ENCODE peak calls at places on chromosome 11, in seven cellular contexts. X is tibial artery, W is PC-3, Z is MM.1S, U is heart left ventricle, H is A549, B is HCT116. E is an unnamed sample.
A peak's percentile ranks its signal among the peaks of the same experiment; 100 is the strongest.

GRCh38 chr11:83681045-83681781 is 395.0 kb upstream of the CCDC90B start:
- DNase-seq in B (no peak), W (no peak), Z (peak; percentile 26), X (no peak), H (no peak), U (no peak), E (no peak)

GRCh38 chr11:65856689-65857499 is 1.1 kb downstream of the CFL1 start:
- DNase-seq in W (peak; percentile 67), H (peak; percentile 81), U (peak; percentile 88), B (no peak), Z (peak; percentile 63), X (peak; percentile 82), E (peak; percentile 68)

GRCh38 chr11:63212742-63213141 is 30.7 kb downstream of the SLC22A25 start:
- DNase-seq in X (no peak), Z (peak; percentile 49), H (peak; percentile 30), U (no peak), B (peak; percentile 10), W (peak; percentile 70), E (peak; percentile 55)

GRCh38 chr11:68550485-68550817 is 89.9 kb downstream of the PPP6R3 start:
- DNase-seq in Z (no peak), H (no peak), W (no peak), X (no peak), B (no peak), U (peak; percentile 42), E (peak; percentile 48)

GRCh38 chr11:8192896-8193209 is 24.0 kb upstream of the RIC3 start:
- DNase-seq in U (no peak), W (no peak), X (no peak), H (no peak), Z (no peak), B (no peak), E (no peak)

GRCh38 chr11:407651-408080 is 7.1 kb downstream of the SIGIRR start:
- DNase-seq in X (no peak), B (no peak), Z (no peak), W (no peak), H (no peak), U (no peak), E (no peak)

GRCh38 chr11:8266246-8267241 is 2.9 kb upstream of the LMO1 start:
- DNase-seq in X (no peak), W (no peak), Z (no peak), U (no peak), B (no peak), H (no peak), E (no peak)

GRCh38 chr11:43243901-43244300 is 67.9 kb upstream of the API5 start:
- DNase-seq in Z (no peak), B (no peak), H (no peak), W (no peak), X (no peak), U (no peak), E (no peak)

GRCh38 chr11:91978747-91979146 is 245.9 kb upstream of the FAT3 start:
- DNase-seq in H (no peak), X (no peak), U (no peak), B (no peak), Z (no peak), W (peak; percentile 75), E (no peak)

GRCh38 chr11:63572026-63572688 is 9.0 kb upstream of the PLAAT2 start:
- DNase-seq in Z (no peak), X (no peak), U (no peak), B (no peak), H (no peak), W (no peak), E (no peak)

GRCh38 chr11:110463153-110463552 is 33.4 kb downstream of the FDX1 start:
- DNase-seq in H (peak; percentile 41), B (no peak), W (peak; percentile 51), Z (no peak), U (peak; percentile 24), X (peak; percentile 48), E (peak; percentile 75)

GRCh38 chr11:117862753-117863152 is 13.7 kb downstream of the FXYD6 start:
- DNase-seq in X (no peak), Z (no peak), B (no peak), H (no peak), W (no peak), U (no peak), E (no peak)

GRCh38 chr11:117822031-117822521 is 2.5 kb downstream of the FXYD2 start:
- DNase-seq in X (no peak), W (peak; percentile 36), H (no peak), Z (peak; percentile 44), U (no peak), B (no peak), E (peak; percentile 25)

GRCh38 chr11:130775306-130776043 is 140.8 kb downstream of the SNX19 start:
- DNase-seq in X (no peak), Z (no peak), H (peak; percentile 35), B (no peak), U (no peak), W (peak; percentile 90), E (peak; percentile 78)

GRCh38 chr11:118002541-118003019 is 16.4 kb downstream of the IL10RA start:
- DNase-seq in U (peak; percentile 84), B (no peak), W (no peak), Z (no peak), H (no peak), X (no peak), E (peak; percentile 41)

GRCh38 chr11:57493507-57494503 is 21.7 kb downstream of the SLC43A1 start:
- DNase-seq in X (no peak), W (peak; percentile 85), Z (peak; percentile 65), H (peak; percentile 73), B (peak; percentile 73), U (peak; percentile 41), E (peak; percentile 44)

GRCh38 chr11:17476317-17477083 is at the start of gene ABCC8:
- DNase-seq in X (no peak), H (peak; percentile 22), Z (no peak), U (no peak), W (no peak), B (no peak), E (no peak)
- H3K4me3 ChIP-seq in X (peak within 1 kb of the TSS; percentile 37), H (peak within 1 kb of the TSS; percentile 67), Z (no peak within 1 kb of the TSS), U (peak within 1 kb of the TSS; percentile 46), W (no peak within 1 kb of the TSS), B (no peak within 1 kb of the TSS), E (no peak within 1 kb of the TSS)

GRCh38 chr11:93626038-93626437 is 35.4 kb upstream of the CEP295 start:
- DNase-seq in X (no peak), H (no peak), Z (no peak), U (no peak), B (no peak), W (no peak), E (peak; percentile 2)

GRCh38 chr11:93623179-93623578 is 38.3 kb upstream of the CEP295 start:
- DNase-seq in Z (peak; percentile 69), W (no peak), U (no peak), X (no peak), B (no peak), H (no peak), E (no peak)

GRCh38 chr11:93623938-93624337 is 37.5 kb upstream of the CEP295 start:
- DNase-seq in U (no peak), W (no peak), H (no peak), B (no peak), Z (no peak), X (no peak), E (no peak)

DNA sequence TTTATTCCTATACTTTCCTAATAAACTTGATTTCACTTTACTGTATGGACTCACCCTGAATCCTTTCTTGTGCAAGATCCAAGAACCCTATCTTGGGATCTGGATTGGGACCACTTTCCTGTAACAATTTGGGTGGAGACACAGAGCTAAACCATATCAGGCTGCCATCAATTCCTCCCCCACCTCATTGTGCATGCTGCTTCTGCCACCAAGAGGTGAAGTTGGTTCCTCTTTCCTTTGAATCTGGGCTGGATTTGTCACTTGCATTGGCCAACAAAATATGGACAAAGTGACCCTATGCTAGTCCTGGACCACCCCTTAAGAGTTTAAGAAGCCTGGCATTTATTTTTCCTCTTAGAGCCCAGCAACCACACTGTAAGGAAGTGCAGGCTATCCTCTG is 39.4 kb upstream of the CEP295 start:
- DNase-seq in Z (no peak), B (no peak), U (no peak), W (peak; percentile 43), H (peak; percentile 6), X (no peak), E (no peak)
- TF ChIP-seq CTCF in Z (no peak), B (no peak), U (no peak), W (peak; percentile 55), H (peak; percentile 7), X (no peak), E (no peak)

DNA sequence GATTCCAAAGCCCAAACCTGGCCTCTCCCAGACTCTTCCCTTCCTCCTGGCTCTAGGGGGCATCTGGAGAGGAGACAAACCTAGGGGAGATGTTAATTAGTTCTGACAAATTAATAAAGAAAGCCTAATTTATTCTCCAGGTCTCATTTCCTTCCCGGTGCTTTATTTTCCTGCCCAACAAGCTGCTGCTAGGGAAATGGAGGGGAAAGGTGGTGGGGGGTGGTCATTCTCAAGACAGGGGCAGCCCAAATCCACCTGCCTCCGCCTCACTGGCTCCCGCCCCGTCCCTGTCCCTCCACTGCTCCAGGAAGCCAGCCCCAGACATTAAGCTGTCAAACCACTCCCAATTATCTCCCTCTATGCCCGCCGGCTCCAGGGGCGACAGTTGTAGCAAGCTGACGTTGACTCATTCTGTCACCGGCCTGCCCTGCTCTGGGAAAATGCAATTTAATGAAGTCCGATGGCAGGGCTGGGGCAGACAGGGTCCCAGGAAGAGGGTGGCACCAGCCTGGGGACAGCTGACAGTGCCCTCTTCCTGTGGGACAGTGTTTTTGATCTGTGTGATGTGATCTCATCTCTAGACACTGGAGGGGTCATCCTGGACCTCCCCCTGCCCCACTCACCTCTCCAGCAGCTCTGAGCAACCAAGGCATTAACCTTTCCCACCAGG is 27.3 kb downstream of the NECTIN1 start:
- DNase-seq in X (no peak), H (no peak), U (no peak), Z (no peak), B (no peak), W (peak; percentile 39), E (no peak)
- H3K4me3 ChIP-seq in X (no peak overlapping the region), H (no peak overlapping the region), U (no peak overlapping the region), Z (no peak overlapping the region), B (no peak overlapping the region), W (no peak overlapping the region), E (no peak overlapping the region)

GRCh38 chr11:32113637-32114203 is 22.8 kb downstream of the RCN1 start:
- DNase-seq in Z (no peak), B (no peak), X (no peak), U (no peak), H (no peak), W (no peak), E (no peak)

GRCh38 chr11:32113200-32113599 is 22.3 kb downstream of the RCN1 start:
- DNase-seq in Z (no peak), U (no peak), X (no peak), B (no peak), W (no peak), H (no peak), E (no peak)

GRCh38 chr11:32118025-32118974 is 27.4 kb downstream of the RCN1 start:
- DNase-seq in H (peak; percentile 24), Z (no peak), U (no peak), B (peak; percentile 77), X (no peak), W (peak; percentile 78), E (peak; percentile 85)

GRCh38 chr11:32116668-32117067 is 25.8 kb downstream of the RCN1 start:
- DNase-seq in Z (no peak), X (no peak), U (no peak), H (no peak), W (no peak), B (no peak), E (no peak)

DNA sequence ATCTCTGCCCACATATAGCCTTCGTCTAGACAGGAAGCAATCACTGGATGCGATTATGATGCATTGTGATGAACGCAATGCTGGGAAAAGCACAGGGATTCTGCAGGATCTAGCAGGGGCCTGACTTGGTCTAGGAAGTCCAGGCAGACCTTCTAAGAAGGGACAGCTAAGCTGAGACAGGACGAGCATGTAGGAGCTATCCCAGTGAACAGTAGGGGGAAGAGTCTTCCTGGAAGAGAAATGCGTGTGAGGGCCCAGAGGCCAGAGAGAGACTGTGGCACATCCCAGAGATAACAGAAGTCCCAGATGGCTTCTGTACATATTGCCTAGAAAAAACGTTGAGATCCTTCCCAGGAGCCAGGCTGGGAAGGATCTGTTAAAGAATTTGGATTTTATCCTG is 24.5 kb downstream of the RCN1 start:
- DNase-seq in W (no peak), B (no peak), H (no peak), Z (no peak), X (no peak), U (no peak), E (peak; percentile 21)
- TF ChIP-seq CTCF in W (no peak), B (no peak), H (no peak), Z (no peak), X (no peak), U (no peak), E (no peak)

E was measured in cardiac fibroblast.